ENCODE peak calls at places on chromosomes 1 and 21, in six cellular contexts. D is IMR-90, I is cardiac muscle cell, B is fibroblast of lung, R is A549, H is Peyer's patch. Z is an unnamed sample.
A peak's percentile ranks its signal among the peaks of the same experiment; 100 is the strongest.

GRCh38 chr21:17494051-17494450 is 18.8 kb upstream of the CXADR start:
- DNase-seq in D (no peak), I (no peak), B (no peak), R (no peak), H (no peak), Z (no peak)

GRCh38 chr1:48692235-48692634 is 84.5 kb downstream of the BEND5 start:
- DNase-seq in D (no peak), I (no peak), B (no peak), R (no peak), H (no peak), Z (no peak)

GRCh38 chr1:78919150-78919549 is 87.4 kb downstream of the ADGRL4 start:
- DNase-seq in D (no peak), I (no peak), B (no peak), R (no peak), H (no peak), Z (no peak)

GRCh38 chr1:173669491-173669941 is at the start of gene ANKRD45:
- DNase-seq in D (peak; percentile 4), I (peak; percentile 76), B (peak; percentile 56), R (peak; percentile 43), H (no peak), Z (peak; percentile 25)

GRCh38 chr1:27122652-27123051 is 32.3 kb downstream of the SLC9A1 start:
- DNase-seq in D (peak; percentile 73), I (peak; percentile 68), B (peak; percentile 69), R (peak; percentile 77), H (peak; percentile 91), Z (peak; percentile 49)

GRCh38 chr1:166944186-166944967 is 31.0 kb downstream of the ILDR2 start:
- DNase-seq in D (peak; percentile 44), I (peak; percentile 73), B (peak; percentile 98), R (no peak), H (no peak), Z (no peak)

GRCh38 chr21:45211661-45212060 is 76.0 kb downstream of the POFUT2 start:
- DNase-seq in D (no peak), I (no peak), B (no peak), R (no peak), H (no peak), Z (no peak)

GRCh38 chr1:246558041-246558440 is 8.0 kb downstream of the TFB2M start:
- DNase-seq in D (no peak), I (no peak), B (no peak), R (no peak), H (no peak), Z (no peak)

GRCh38 chr1:218813247-218813646 is 360.4 kb upstream of the LYPLAL1 start:
- DNase-seq in D (peak; percentile 87), I (peak; percentile 14), B (peak; percentile 84), R (no peak), H (no peak), Z (no peak)

GRCh38 chr1:223411309-223411708 is 18.1 kb downstream of the CCDC185 start:
- DNase-seq in D (peak; percentile 88), I (peak; percentile 65), B (peak; percentile 90), R (no peak), H (no peak), Z (no peak)

GRCh38 chr1:11281518-11282331 is 8.7 kb downstream of the UBIAD1 start:
- DNase-seq in D (peak; percentile 98), I (peak; percentile 95), B (peak; percentile 94), R (no peak), H (no peak), Z (no peak)

GRCh38 chr1:207866471-207867135 is 44.3 kb downstream of the CD34 start:
- DNase-seq in D (peak; percentile 58), I (peak; percentile 59), B (no peak), R (no peak), H (peak; percentile 79), Z (no peak)

GRCh38 chr1:79042117-79042516 is 35.6 kb upstream of the ADGRL4 start:
- DNase-seq in D (peak; percentile 80), I (peak; percentile 67), B (peak; percentile 86), R (no peak), H (no peak), Z (peak; percentile 10)

GRCh38 chr1:8863138-8863537 is 15.3 kb downstream of the ENO1 start:
- DNase-seq in D (no peak), I (no peak), B (no peak), R (no peak), H (no peak), Z (no peak)

GRCh38 chr1:66626261-66626660 is 92.3 kb downstream of the SGIP1 start:
- DNase-seq in D (no peak), I (no peak), B (peak; percentile 66), R (no peak), H (no peak), Z (no peak)

GRCh38 chr1:200260587-200261335 is 149.1 kb downstream of the ZNF281 start:
- DNase-seq in D (no peak), I (no peak), B (no peak), R (no peak), H (no peak), Z (no peak)

GRCh38 chr1:200263203-200263602 is 146.6 kb downstream of the ZNF281 start:
- DNase-seq in D (no peak), I (no peak), B (no peak), R (no peak), H (no peak), Z (no peak)

GRCh38 chr1:200258447-200259375 is 151.1 kb downstream of the ZNF281 start:
- DNase-seq in D (peak; percentile 21), I (peak; percentile 33), B (no peak), R (peak; percentile 53), H (no peak), Z (peak; percentile 64)

GRCh38 chr1:200266871-200267270 is 143.0 kb downstream of the ZNF281 start:
- DNase-seq in D (no peak), I (no peak), B (no peak), R (no peak), H (no peak), Z (no peak)

DNA sequence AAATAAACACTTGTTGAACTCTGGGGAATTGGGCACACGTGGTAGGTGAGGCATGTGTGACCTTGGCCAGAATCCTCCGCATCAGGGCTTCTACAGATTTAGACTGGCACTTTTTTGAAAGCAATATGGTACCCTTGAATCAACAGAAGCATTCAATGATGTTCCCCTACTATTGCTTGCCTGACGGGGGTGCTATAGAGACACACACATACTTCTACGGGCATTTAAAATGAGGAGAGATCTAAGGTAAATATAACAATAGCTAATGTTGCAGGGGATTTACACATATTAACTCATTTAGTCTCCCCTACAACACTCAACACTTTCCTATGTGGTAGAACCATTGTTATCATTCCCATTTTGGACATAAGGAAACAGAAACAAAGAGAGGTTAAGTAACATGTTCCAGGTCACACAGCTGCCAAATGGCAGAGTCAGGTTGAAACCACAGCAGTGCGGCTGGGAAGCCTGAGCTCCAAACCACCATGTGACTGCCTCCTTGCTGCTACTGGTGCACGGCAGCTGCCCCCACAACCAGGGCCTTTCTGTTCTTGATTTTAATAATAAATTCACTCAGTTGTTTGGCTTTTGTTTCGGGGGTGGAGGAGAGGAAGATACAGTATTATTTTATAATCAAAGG is 147.4 kb downstream of the ZNF281 start:
- DNase-seq in D (no peak), I (no peak), B (no peak), R (no peak), H (no peak), Z (no peak)
- TF ChIP-seq CTCF in D (no peak), I (no peak), B (no peak), R (no peak), H (no peak), Z (no peak)

DNA sequence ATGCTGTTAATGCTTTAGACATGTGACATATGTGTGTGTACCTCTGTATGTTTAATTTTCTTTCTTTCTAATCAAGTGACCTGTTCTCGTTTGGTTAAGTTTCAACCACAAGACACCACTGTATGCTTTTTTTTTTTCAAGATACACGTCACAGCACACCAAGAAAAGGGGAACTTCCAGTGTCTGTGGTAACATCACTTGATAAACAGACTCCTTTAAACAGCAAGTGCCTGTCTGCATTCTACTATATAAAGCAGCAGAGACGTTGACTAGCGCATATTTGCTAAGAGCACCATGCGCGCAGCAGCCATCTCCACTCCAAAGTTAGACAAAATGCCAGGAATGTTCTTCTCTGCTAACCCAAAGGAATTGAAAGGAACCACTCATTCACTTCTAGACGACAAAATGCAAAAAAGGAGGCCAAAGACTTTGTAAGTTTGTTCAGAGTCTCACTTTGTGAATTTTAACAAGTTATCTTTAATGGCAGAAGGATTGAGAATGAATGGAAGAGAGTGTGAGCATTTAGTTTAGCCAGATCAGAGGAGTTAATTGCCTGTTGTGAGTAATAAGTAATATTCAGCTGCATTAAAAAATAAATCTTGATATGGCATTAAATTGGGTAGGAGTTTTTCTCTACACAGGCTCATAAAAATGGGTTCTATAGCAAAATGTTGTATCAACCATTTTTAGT is at the start of gene RGS1:
- DNase-seq in D (no peak), I (no peak), B (no peak), R (no peak), H (peak; percentile 90), Z (no peak)
- H3K27ac ChIP-seq in D (no peak within 1 kb of the TSS), I (no peak within 1 kb of the TSS), B (no peak within 1 kb of the TSS), R (no peak within 1 kb of the TSS), H (peak within 1 kb of the TSS; percentile 65), Z (no peak within 1 kb of the TSS)

GRCh38 chr1:243970077-243970476 is 81.0 kb upstream of the ZBTB18 start:
- DNase-seq in D (no peak), I (no peak), B (no peak), R (no peak), H (no peak), Z (no peak)

GRCh38 chr1:243977104-243977503 is 74.0 kb upstream of the ZBTB18 start:
- DNase-seq in D (no peak), I (peak; percentile 36), B (peak; percentile 53), R (no peak), H (no peak), Z (no peak)

GRCh38 chr1:243968413-243968812 is 82.7 kb upstream of the ZBTB18 start:
- DNase-seq in D (peak; percentile 32), I (no peak), B (peak; percentile 62), R (no peak), H (no peak), Z (no peak)

GRCh38 chr1:243974451-243975292 is 76.4 kb upstream of the ZBTB18 start:
- DNase-seq in D (peak; percentile 24), I (peak; percentile 65), B (peak; percentile 25), R (no peak), H (no peak), Z (no peak)

DNA sequence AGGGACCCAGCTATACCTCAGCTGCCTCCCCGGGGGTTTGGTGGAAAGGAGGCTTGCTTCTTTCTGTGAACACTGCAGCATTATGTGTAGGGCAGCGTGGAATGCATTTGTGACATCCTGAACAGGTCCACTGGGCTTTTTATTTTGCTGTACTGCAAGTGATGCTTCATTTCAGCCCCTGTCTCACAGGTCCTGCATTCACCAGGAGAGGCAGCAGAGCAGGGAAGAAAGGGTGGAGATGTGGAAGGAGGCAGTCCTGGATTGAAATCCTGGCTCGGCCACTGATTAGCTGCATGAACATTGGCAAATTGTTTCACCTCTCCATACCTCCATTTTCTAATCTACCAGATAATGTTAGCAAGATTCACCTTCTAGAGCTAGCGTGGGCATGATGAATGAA is 77.9 kb upstream of the ZBTB18 start:
- DNase-seq in D (no peak), I (no peak), B (no peak), R (no peak), H (no peak), Z (no peak)
- TF ChIP-seq CTCF in D (no peak), I (no peak), B (no peak), R (no peak), H (no peak), Z (no peak)

DNA sequence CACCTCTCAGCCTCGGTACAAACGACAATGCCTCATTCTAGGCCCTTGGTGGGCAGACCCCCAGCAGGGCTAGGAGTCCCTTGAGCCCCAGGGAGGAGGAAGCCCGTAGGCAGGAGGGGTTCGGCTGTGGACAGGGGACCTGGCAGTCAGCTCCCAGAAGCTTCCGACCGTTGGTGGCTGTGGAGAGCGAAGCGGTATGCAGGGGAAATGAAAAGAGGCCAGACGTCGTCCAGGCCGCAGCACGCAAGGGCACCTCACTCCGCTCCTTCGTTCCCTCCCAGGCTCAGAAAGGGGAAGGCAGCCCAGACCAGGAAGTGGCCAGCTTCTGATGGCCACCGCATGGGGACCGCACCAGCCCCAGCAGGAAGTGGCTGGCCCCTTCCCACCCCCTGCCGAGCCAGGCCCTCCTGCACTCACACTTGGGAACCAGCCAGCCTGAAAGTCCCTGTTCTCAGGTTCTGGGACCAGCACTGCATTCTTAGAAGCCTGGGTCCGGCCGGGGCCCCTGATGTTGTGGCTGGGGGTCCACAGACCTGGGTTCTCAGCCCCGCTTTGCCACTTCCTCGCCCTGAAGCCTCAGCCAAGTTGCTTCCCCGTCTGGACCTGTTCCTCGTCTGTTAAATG is 103.9 kb upstream of the RUNX3 start:
- DNase-seq in D (no peak), I (no peak), B (no peak), R (no peak), H (peak; percentile 83), Z (no peak)
- H3K27ac ChIP-seq in D (no peak overlapping the region), I (no peak overlapping the region), B (no peak overlapping the region), R (peak overlapping the region; percentile 35), H (peak overlapping the region; percentile 72), Z (no peak overlapping the region)